ENCODE peak calls at places on chromosome 9, in four cellular contexts. One of them, this sample, is unnamed.

GRCh38 chr9:108543251-108543768 is 312.5 kb downstream of the ACTL7B start:
- DNase-seq in colonic mucosa: no peak
- DNase-seq in AG08396: no peak
- DNase-seq in A673: no peak
- DNase-seq in this sample: no peak

GRCh38 chr9:109101810-109102209 is 17.9 kb downstream of the TMEM245 start:
- DNase-seq in AG08396: no peak
- DNase-seq in colonic mucosa: no peak
- DNase-seq in A673: no peak
- DNase-seq in this sample: no peak

GRCh38 chr9:108297025-108297424 is 558.8 kb downstream of the ACTL7B start:
- DNase-seq in AG08396: peak
- DNase-seq in colonic mucosa: no peak
- DNase-seq in A673: no peak
- DNase-seq in this sample: no peak

GRCh38 chr9:18382243-18382642 is 91.7 kb upstream of the ADAMTSL1 start:
- DNase-seq in AG08396: no peak
- DNase-seq in A673: no peak
- DNase-seq in colonic mucosa: no peak
- DNase-seq in this sample: no peak

GRCh38 chr9:84781431-84781830 is 111.9 kb downstream of the NTRK2 start:
- DNase-seq in AG08396: no peak
- DNase-seq in A673: peak
- DNase-seq in colonic mucosa: no peak
- DNase-seq in this sample: no peak

GRCh38 chr9:4020038-4020746 is 279.7 kb downstream of the GLIS3 start:
- DNase-seq in A673: no peak
- DNase-seq in AG08396: no peak
- DNase-seq in colonic mucosa: no peak
- DNase-seq in this sample: no peak

GRCh38 chr9:113559834-113560620 is 96.5 kb downstream of the RGS3 start:
- DNase-seq in AG08396: no peak
- DNase-seq in A673: no peak
- DNase-seq in colonic mucosa: no peak
- DNase-seq in this sample: no peak

GRCh38 chr9:90801175-90801506 is 478 bp upstream of the SYK start:
- DNase-seq in A673: no peak
- DNase-seq in colonic mucosa: no peak
- DNase-seq in AG08396: no peak
- DNase-seq in this sample: no peak

GRCh38 chr9:132798817-132799790 is 79.0 kb downstream of the AK8 start:
- DNase-seq in colonic mucosa: peak
- DNase-seq in A673: peak
- DNase-seq in AG08396: no peak
- DNase-seq in this sample: no peak

GRCh38 chr9:138009456-138010273 is 132.1 kb downstream of the CACNA1B start:
- DNase-seq in A673: no peak
- DNase-seq in colonic mucosa: no peak
- DNase-seq in AG08396: no peak
- DNase-seq in this sample: no peak

GRCh38 chr9:8268881-8269280 is 469.3 kb upstream of the DMAC1 start:
- DNase-seq in AG08396: no peak
- DNase-seq in colonic mucosa: no peak
- DNase-seq in A673: no peak
- DNase-seq in this sample: no peak

GRCh38 chr9:89668216-89668867 is 63.5 kb downstream of the GADD45G start:
- DNase-seq in AG08396: no peak
- DNase-seq in colonic mucosa: no peak
- DNase-seq in A673: no peak
- DNase-seq in this sample: no peak

GRCh38 chr9:23674016-23674585 is 151.9 kb downstream of the ELAVL2 start:
- DNase-seq in AG08396: no peak
- DNase-seq in A673: no peak
- DNase-seq in colonic mucosa: no peak
- DNase-seq in this sample: no peak

GRCh38 chr9:27154923-27155322 is 45.9 kb downstream of the TEK start:
- DNase-seq in colonic mucosa: no peak
- DNase-seq in A673: no peak
- DNase-seq in AG08396: peak
- DNase-seq in this sample: no peak

GRCh38 chr9:114017741-114018715 is 60.1 kb downstream of the AMBP start:
- DNase-seq in AG08396: no peak
- DNase-seq in A673: no peak
- DNase-seq in colonic mucosa: peak
- DNase-seq in this sample: no peak

GRCh38 chr9:125142560-125143376 is 560 bp downstream of the SCAI start:
- DNase-seq in colonic mucosa: peak
- DNase-seq in AG08396: no peak
- DNase-seq in A673: peak
- DNase-seq in this sample: no peak

GRCh38 chr9:112809351-112809848 is 58.8 kb downstream of the SNX30 start:
- DNase-seq in colonic mucosa: no peak
- DNase-seq in A673: no peak
- DNase-seq in AG08396: no peak
- DNase-seq in this sample: no peak

GRCh38 chr9:124054671-124055212 is 43.2 kb downstream of the LHX2 start:
- DNase-seq in A673: no peak
- DNase-seq in colonic mucosa: no peak
- DNase-seq in AG08396: peak
- DNase-seq in this sample: no peak

GRCh38 chr9:128790536-128790935 is 3.5 kb downstream of the TBC1D13 start:
- DNase-seq in AG08396: no peak
- DNase-seq in colonic mucosa: no peak
- DNase-seq in A673: no peak
- DNase-seq in this sample: no peak

GRCh38 chr9:137107312-137107921 is 7.1 kb downstream of the DPP7 start:
- DNase-seq in colonic mucosa: no peak
- DNase-seq in A673: no peak
- DNase-seq in AG08396: no peak
- DNase-seq in this sample: no peak

GRCh38 chr9:103731541-103731940 is 362.6 kb upstream of the SMC2 start:
- DNase-seq in A673: no peak
- DNase-seq in AG08396: no peak
- DNase-seq in colonic mucosa: no peak
- DNase-seq in this sample: no peak

GRCh38 chr9:17251100-17251499 is 116.3 kb downstream of the CNTLN start:
- DNase-seq in AG08396: no peak
- DNase-seq in A673: no peak
- DNase-seq in colonic mucosa: no peak
- DNase-seq in this sample: no peak

GRCh38 chr9:7984713-7985112 is 185.1 kb upstream of the DMAC1 start:
- DNase-seq in colonic mucosa: no peak
- DNase-seq in A673: no peak
- DNase-seq in AG08396: no peak
- DNase-seq in this sample: no peak

GRCh38 chr9:94666364-94667099 is 27.2 kb upstream of the FBP1 start:
- DNase-seq in colonic mucosa: no peak
- DNase-seq in AG08396: no peak
- DNase-seq in A673: no peak
- DNase-seq in this sample: no peak

GRCh38 chr9:87592554-87593394 is 95.1 kb downstream of the DAPK1 start:
- DNase-seq in A673: no peak
- DNase-seq in AG08396: peak
- DNase-seq in colonic mucosa: no peak
- DNase-seq in this sample: no peak

GRCh38 chr9:87108639-87109038 is 161.3 kb upstream of the GAS1 start:
- DNase-seq in A673: peak
- DNase-seq in AG08396: no peak
- DNase-seq in colonic mucosa: no peak
- DNase-seq in this sample: no peak

GRCh38 chr9:75023846-75024245 is 4.2 kb downstream of the CARNMT1 start:
- DNase-seq in A673: no peak
- DNase-seq in AG08396: no peak
- DNase-seq in colonic mucosa: no peak
- DNase-seq in this sample: no peak